ENCODE peak calls at places on chromosomes 16 and 17, in six cellular contexts. R is PC-9, J is HCT116, O is OCI-LY7, K is GM23248, T is hepatocyte. P is an unnamed sample.

GRCh38 chr16:2825049-2825742 is 4.9 kb upstream of the ZG16B start:
- DNase-seq in K (no peak), R (no peak), O (no peak), T (no peak), J (no peak), P (no peak)

GRCh38 chr17:61279476-61280145 is 120.0 kb upstream of the TBX2 start:
- DNase-seq in R (no peak), O (no peak), K (peak; percentile 51), J (no peak), T (no peak), P (no peak)

GRCh38 chr16:4093495-4094137 is 22.6 kb downstream of the ADCY9 start:
- DNase-seq in J (no peak), T (no peak), O (no peak), K (peak; percentile 73), R (no peak), P (no peak)

GRCh38 chr16:53904533-53904932 is 200.6 kb downstream of the FTO start:
- DNase-seq in K (no peak), T (peak; percentile 14), J (no peak), R (peak; percentile 77), O (no peak), P (no peak)

GRCh38 chr16:11133344-11133921 is 122.6 kb downstream of the SOCS1 start:
- DNase-seq in T (peak; percentile 93), R (peak; percentile 96), K (peak; percentile 99), J (peak; percentile 79), O (no peak), P (peak; percentile 97)

GRCh38 chr16:49811630-49812334 is 44.1 kb downstream of the ZNF423 start:
- DNase-seq in R (no peak), O (no peak), T (peak; percentile 42), K (no peak), J (no peak), P (no peak)

GRCh38 chr16:88634141-88634993 is 4.0 kb upstream of the IL17C start:
- DNase-seq in O (peak; percentile 76), T (peak; percentile 75), J (no peak), R (no peak), K (peak; percentile 80), P (peak; percentile 83)

GRCh38 chr16:84056933-84057332 is 14.3 kb upstream of the SLC38A8 start:
- DNase-seq in R (no peak), K (no peak), J (no peak), O (no peak), T (no peak), P (no peak)

GRCh38 chr16:78489072-78489471 is 389.6 kb downstream of the WWOX start:
- DNase-seq in O (no peak), K (no peak), J (no peak), T (no peak), R (no peak), P (no peak)

GRCh38 chr16:65002265-65002664 is 119.6 kb downstream of the CDH11 start:
- DNase-seq in J (no peak), T (peak; percentile 8), K (peak; percentile 65), O (no peak), R (no peak), P (no peak)

GRCh38 chr17:80882323-80882722 is 109.3 kb upstream of the CHMP6 start:
- DNase-seq in O (no peak), K (no peak), R (no peak), J (no peak), T (no peak), P (no peak)
- H3K4me1 ChIP-seq in O (no peaks in the 10 kb centered on the region), K (no peaks in the 10 kb centered on the region), R (no peaks in the 10 kb centered on the region), J (no peaks in the 10 kb centered on the region), T (no peaks in the 10 kb centered on the region), P (no peaks in the 10 kb centered on the region)

GRCh38 chr17:7260151-7260550 is 2.1 kb downstream of the CLDN7 start:
- DNase-seq in O (no peak), J (no peak), T (peak; percentile 21), K (no peak), R (no peak), P (no peak)

GRCh38 chr17:7260601-7261376 is 1.5 kb downstream of the CLDN7 start:
- DNase-seq in J (no peak), O (no peak), K (peak; percentile 58), T (peak; percentile 83), R (peak; percentile 74), P (peak; percentile 86)

GRCh38 chr17:7262192-7263070 is at the start of gene CLDN7:
- DNase-seq in R (peak; percentile 95), O (no peak), K (no peak), T (peak; percentile 95), J (peak; percentile 93), P (peak; percentile 85)

GRCh38 chr17:7263071-7263800 is 958 bp upstream of the CLDN7 start:
- DNase-seq in O (no peak), R (peak; percentile 84), J (peak; percentile 79), K (no peak), T (peak; percentile 88), P (peak; percentile 68)

GRCh38 chr17:7261377-7262191 is 694 bp downstream of the CLDN7 start:
- DNase-seq in O (no peak), J (no peak), R (no peak), T (peak; percentile 38), K (peak; percentile 31), P (peak; percentile 70)
- H2AFZ ChIP-seq in O (no peak overlapping the region), J (no peak overlapping the region), R (no peak overlapping the region), T (peak overlapping the region; percentile 61), K (peak overlapping the region; percentile 85), P (peak overlapping the region; percentile 66)

DNA sequence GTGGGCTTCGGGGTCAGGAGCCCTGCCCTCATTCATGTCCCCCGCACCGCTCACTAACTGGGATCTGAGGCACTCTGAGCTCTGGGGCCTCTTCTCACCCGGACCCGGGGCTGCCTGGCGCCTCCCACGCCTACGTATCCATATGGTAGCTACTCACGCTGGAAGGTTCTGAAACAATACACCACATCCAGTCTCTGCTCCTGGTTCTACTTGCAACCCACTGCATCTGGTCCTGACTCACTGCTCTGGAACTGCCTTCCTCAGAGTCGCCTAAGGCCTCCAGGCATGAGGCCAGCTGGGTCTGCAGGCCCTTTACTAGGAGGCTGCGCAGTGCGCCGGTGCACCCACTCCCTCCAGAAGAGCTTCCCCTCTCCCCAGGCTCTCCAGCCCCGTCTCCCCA is 18.1 kb downstream of the USP36 start:
- DNase-seq in T (peak; percentile 28), K (peak; percentile 99), R (no peak), O (no peak), J (no peak), P (peak; percentile 89)
- H3K4me1 ChIP-seq in T (no peaks in the 10 kb centered on the region), K (peaks cover 20% of the 10 kb centered on the region), R (no peaks in the 10 kb centered on the region), O (no peaks in the 10 kb centered on the region), J (no peaks in the 10 kb centered on the region), P (peaks cover 6% of the 10 kb centered on the region)

GRCh38 chr17:78133179-78133951 is 2.8 kb downstream of the TMC8 start:
- DNase-seq in T (no peak), J (no peak), R (no peak), O (no peak), K (no peak), P (no peak)
- H2AFZ ChIP-seq in T (no peak overlapping the region), J (no peak overlapping the region), R (no peak overlapping the region), O (no peak overlapping the region), K (no peak overlapping the region), P (no peak overlapping the region)

DNA sequence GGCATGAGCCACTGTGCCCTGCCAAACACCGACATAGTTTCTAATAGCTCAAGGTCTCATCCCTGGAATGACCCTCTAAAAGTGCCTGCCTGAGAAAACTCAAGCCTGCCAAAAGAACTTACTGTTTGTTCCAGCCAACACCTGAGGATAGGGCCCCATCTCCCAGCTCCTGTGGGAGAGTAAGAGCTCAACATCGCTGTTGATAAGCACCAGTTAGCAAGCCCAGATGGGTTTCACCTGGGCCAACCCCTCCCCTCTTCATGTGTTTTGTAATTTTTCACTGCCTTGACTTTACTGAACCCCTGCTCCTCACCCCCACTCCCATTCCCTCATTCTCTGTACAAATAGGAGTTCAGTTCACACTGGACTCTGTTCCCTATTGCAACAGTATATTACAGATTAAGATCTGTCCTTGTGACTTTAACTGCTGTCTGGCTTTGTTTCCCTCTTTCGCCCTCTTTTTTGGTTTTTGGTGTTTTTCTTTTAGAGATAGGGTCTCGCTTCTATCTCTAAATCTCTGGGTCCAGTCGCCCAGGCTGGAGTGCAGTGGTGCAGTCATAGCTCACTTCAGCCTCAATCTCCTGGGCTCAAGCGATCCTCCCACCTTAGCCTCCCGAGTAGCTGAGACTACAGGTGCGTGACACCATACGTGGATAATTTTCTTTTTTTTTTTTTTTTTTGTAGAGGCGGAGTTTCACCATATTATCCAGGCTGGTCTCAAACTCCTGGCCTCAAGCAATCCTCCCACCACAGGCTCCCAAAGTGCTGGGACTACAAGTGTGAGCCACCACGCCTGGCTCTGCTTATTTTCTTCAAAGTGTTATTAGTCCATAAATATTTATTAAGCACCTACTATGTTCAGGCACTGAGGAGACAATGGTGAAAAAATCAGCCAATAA is 12.3 kb downstream of the NUPR1 start:
- DNase-seq in R (no peak), K (no peak), J (no peak), O (no peak), T (peak; percentile 70), P (peak; percentile 38)
- H3K4me1 ChIP-seq in R (peaks cover 50% of the 10 kb centered on the region), K (no peaks in the 10 kb centered on the region), J (no peaks in the 10 kb centered on the region), O (peaks cover 10% of the 10 kb centered on the region), T (peaks cover 6% of the 10 kb centered on the region), P (peaks cover 20% of the 10 kb centered on the region)

DNA sequence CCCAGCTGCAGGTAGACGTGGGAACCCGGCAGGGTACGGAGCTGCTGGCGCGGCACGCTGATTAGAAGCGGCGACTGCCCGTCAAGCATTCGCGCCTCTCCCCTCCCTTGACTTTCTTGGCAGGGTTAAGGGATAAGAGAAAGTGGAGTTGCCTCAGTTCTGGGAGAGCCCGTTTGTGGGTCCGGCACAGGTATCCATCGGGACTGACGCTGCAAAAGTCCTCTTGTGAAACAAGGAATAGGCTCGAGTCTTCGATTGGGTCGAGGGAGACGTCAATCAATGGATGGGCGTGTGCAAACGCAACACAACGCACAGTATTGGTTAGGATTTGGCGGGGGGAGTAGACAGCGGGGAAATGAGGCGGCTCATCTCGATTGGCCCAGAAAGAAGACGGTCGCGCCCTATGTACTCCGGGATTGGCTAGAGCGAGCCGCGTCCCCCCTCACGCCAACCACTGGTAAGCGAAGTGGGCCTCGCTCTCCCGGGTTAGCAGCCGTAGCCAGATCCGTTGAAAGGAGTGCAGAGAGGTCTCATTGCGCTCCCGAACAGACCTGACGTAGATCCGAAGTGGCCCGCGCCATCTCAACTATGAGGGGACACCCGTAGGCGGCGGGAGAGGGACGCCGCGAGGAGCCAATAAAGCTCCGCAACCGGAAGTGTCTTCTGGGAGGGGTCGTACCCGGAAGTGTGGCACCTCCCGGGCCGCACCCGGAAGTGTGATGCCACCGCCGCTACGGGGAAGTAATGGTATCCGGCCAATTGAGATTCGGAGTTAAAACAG is at the start of gene MON1B:
- DNase-seq in O (peak; percentile 97), R (peak; percentile 97), T (peak; percentile 98), K (peak; percentile 99), J (peak; percentile 98), P (peak; percentile 99)
- H2AFZ ChIP-seq in O (peak within 1 kb of the TSS; percentile 77), R (peak within 1 kb of the TSS; percentile 97), T (peak within 1 kb of the TSS; percentile 86), K (peak within 1 kb of the TSS; percentile 97), J (peak within 1 kb of the TSS; percentile 80), P (peak within 1 kb of the TSS; percentile 80)

GRCh38 chr16:20875358-20875656 is 24.9 kb downstream of the DCUN1D3 start:
- DNase-seq in O (peak; percentile 8), R (no peak), T (no peak), K (no peak), J (no peak), P (no peak)

GRCh38 chr16:20879175-20880053 is 20.7 kb downstream of the DCUN1D3 start:
- DNase-seq in J (no peak), R (peak; percentile 67), K (peak; percentile 58), O (no peak), T (no peak), P (no peak)

GRCh38 chr16:20880867-20881866 is 19.0 kb downstream of the DCUN1D3 start:
- DNase-seq in T (no peak), O (no peak), J (no peak), K (no peak), R (no peak), P (no peak)

GRCh38 chr16:20874088-20874581 is 26.0 kb downstream of the DCUN1D3 start:
- DNase-seq in T (no peak), O (no peak), K (no peak), J (no peak), R (no peak), P (no peak)

GRCh38 chr16:20878682-20879147 is 21.4 kb downstream of the DCUN1D3 start:
- DNase-seq in R (no peak), J (no peak), K (no peak), T (peak; percentile 64), O (no peak), P (no peak)
- H3K4me1 ChIP-seq in R (peaks cover 26% of the 10 kb centered on the region), J (peaks cover 42% of the 10 kb centered on the region), K (peaks cover 37% of the 10 kb centered on the region), T (peaks cover 53% of the 10 kb centered on the region), O (peaks cover 20% of the 10 kb centered on the region), P (peaks cover 5% of the 10 kb centered on the region)